ENCODE peak calls at places on chromosome 18, in five cellular contexts. D is adrenal gland, S is dermis microvascular lymphatic vessel endothelial cell, J is DND-41, Y is left kidney. Q is an unnamed sample.

GRCh38 chr18:55401275-55401620 is 186.7 kb downstream of the TCF4 start:
- DNase-seq in S (no peak), Y (no peak), D (no peak), J (no peak), Q (no peak)

GRCh38 chr18:11850821-11851155 is 425 bp upstream of the CHMP1B start:
- DNase-seq in D (no peak), Y (peak; percentile 78), S (peak; percentile 80), J (no peak), Q (no peak)

GRCh38 chr18:61079714-61080113 is 253.5 kb upstream of the CDH20 start:
- DNase-seq in Y (no peak), D (no peak), S (no peak), J (no peak), Q (no peak)

GRCh38 chr18:47150824-47151366 is 595 bp upstream of the HDHD2 start:
- DNase-seq in S (no peak), Y (no peak), D (no peak), J (no peak), Q (peak; percentile 20)

GRCh38 chr18:50193796-50194622 is 938 bp downstream of the MYO5B start:
- DNase-seq in Y (peak; percentile 44), D (no peak), J (no peak), S (no peak), Q (no peak)

GRCh38 chr18:62457830-62458229 is 65.0 kb upstream of the ZCCHC2 start:
- DNase-seq in Y (no peak), D (no peak), S (no peak), J (no peak), Q (no peak)

GRCh38 chr18:11666831-11667230 is 22.2 kb upstream of the GNAL start:
- DNase-seq in S (no peak), Y (no peak), D (no peak), J (no peak), Q (no peak)

GRCh38 chr18:903703-904102 is 968 bp upstream of the ADCYAP1 start:
- DNase-seq in J (peak; percentile 76), Y (peak; percentile 92), D (peak; percentile 53), S (peak; percentile 53), Q (peak; percentile 44)

GRCh38 chr18:3821524-3821923 is 371.6 kb downstream of the TGIF1 start:
- DNase-seq in Y (peak; percentile 6), S (no peak), J (no peak), D (no peak), Q (no peak)

GRCh38 chr18:62152844-62153243 is 34.0 kb downstream of the PIGN start:
- DNase-seq in Y (no peak), J (no peak), S (no peak), D (no peak), Q (no peak)

GRCh38 chr18:57446322-57446721 is 11.1 kb downstream of the ONECUT2 start:
- DNase-seq in Y (peak; percentile 33), D (no peak), S (peak; percentile 42), J (peak; percentile 42), Q (no peak)

GRCh38 chr18:34322365-34323289 is 97.9 kb upstream of the NOL4 start:
- DNase-seq in S (peak; percentile 60), J (no peak), D (peak; percentile 51), Y (peak; percentile 85), Q (no peak)

GRCh38 chr18:48949606-48950535 is 894 bp downstream of the SMAD7 start:
- DNase-seq in D (no peak), S (peak; percentile 65), J (peak; percentile 31), Y (peak; percentile 78), Q (peak; percentile 64)

GRCh38 chr18:33839452-33840225 is 261.6 kb downstream of the ASXL3 start:
- DNase-seq in Y (peak; percentile 93), J (peak; percentile 25), S (peak; percentile 37), D (no peak), Q (no peak)

GRCh38 chr18:31680836-31681568 is 3.4 kb downstream of the B4GALT6 start:
- DNase-seq in Y (peak; percentile 25), J (peak; percentile 33), S (peak; percentile 30), D (no peak), Q (no peak)

GRCh38 chr18:26656401-26656943 is 108.1 kb upstream of the KCTD1 start:
- DNase-seq in S (no peak), Y (no peak), D (no peak), J (no peak), Q (no peak)

GRCh38 chr18:51051105-51051712 is 21.2 kb downstream of the SMAD4 start:
- DNase-seq in S (peak; percentile 64), J (no peak), D (no peak), Y (peak; percentile 63), Q (no peak)

GRCh38 chr18:47990981-47991380 is 60.5 kb upstream of the SMAD2 start:
- DNase-seq in Y (no peak), J (no peak), S (no peak), D (no peak), Q (no peak)

GRCh38 chr18:34867520-34867919 is 157.4 kb downstream of the DTNA start:
- DNase-seq in D (no peak), J (peak; percentile 53), Y (peak; percentile 40), S (peak; percentile 9), Q (no peak)

GRCh38 chr18:79590191-79591039 is 89.2 kb upstream of the CTDP1 start:
- DNase-seq in S (no peak), J (no peak), Y (peak; percentile 40), D (no peak), Q (no peak)

GRCh38 chr18:54675076-54675475 is 84.0 kb downstream of the DYNAP start:
- DNase-seq in J (no peak), D (no peak), Y (peak; percentile 51), S (no peak), Q (no peak)